ENCODE peak calls at places on chromosomes 11 and 22, in seven cellular contexts. K, P, Y, Q, F, S and V are unnamed samples. For H3K4me1, the result is how much of the 10 kb centered on the place peaks cover.

GRCh38 chr22:17576475-17576874 is 13.2 kb downstream of the SLC25A18 start:
- DNase-seq in Q (no peak), Y (no peak), P (peak), K (no peak), S (no peak), F (no peak), V (no peak)

GRCh38 chr11:18769802-18770456 is 21.7 kb downstream of the PTPN5 start:
- DNase-seq in Y (no peak), S (no peak), F (no peak), K (no peak), Q (no peak), P (no peak), V (no peak)

GRCh38 chr11:30895046-30895445 is 308.9 kb upstream of the MPPED2 start:
- DNase-seq in Q (no peak), F (no peak), P (no peak), S (no peak), Y (no peak), K (no peak), V (no peak)

GRCh38 chr11:28673687-28674431 is 565.7 kb downstream of the METTL15 start:
- DNase-seq in Q (no peak), F (no peak), S (no peak), K (no peak), Y (no peak), P (peak), V (no peak)

GRCh38 chr11:102361100-102362021 is 14.3 kb downstream of the BIRC2 start:
- DNase-seq in Q (no peak), F (no peak), K (no peak), Y (no peak), S (no peak), P (no peak), V (no peak)

GRCh38 chr22:26740253-26740652 is 82.9 kb downstream of the MIAT start:
- DNase-seq in S (peak), P (no peak), F (no peak), Q (no peak), K (no peak), Y (no peak), V (no peak)

GRCh38 chr11:58829736-58830135 is 14.8 kb downstream of the GLYATL2 start:
- DNase-seq in S (no peak), P (peak), K (no peak), Q (no peak), Y (no peak), F (no peak), V (no peak)

GRCh38 chr22:37157516-37158289 is 8.0 kb upstream of the IL2RB start:
- DNase-seq in Q (no peak), K (no peak), S (no peak), Y (peak), P (peak), F (no peak), V (no peak)

GRCh38 chr11:87150936-87151335 is 113.2 kb downstream of the TMEM135 start:
- DNase-seq in P (peak), S (no peak), F (no peak), Y (no peak), Q (no peak), K (no peak), V (no peak)

GRCh38 chr11:3007404-3008010 is 15.4 kb upstream of the NAP1L4 start:
- DNase-seq in F (peak), K (no peak), S (no peak), Y (no peak), Q (no peak), P (no peak), V (no peak)

GRCh38 chr22:48738204-48738980 is 1089.3 kb downstream of the BRD1 start:
- DNase-seq in F (peak), P (no peak), Q (no peak), S (no peak), K (no peak), Y (peak), V (no peak)

GRCh38 chr11:60378359-60378758 is at the start of gene MS4A7:
- DNase-seq in K (peak), P (no peak), F (peak), S (no peak), Q (no peak), Y (peak), V (peak)

GRCh38 chr22:17946691-17947367 is 77.5 kb downstream of the MICAL3 start:
- DNase-seq in Q (no peak), P (no peak), F (no peak), K (no peak), Y (no peak), S (no peak), V (no peak)

GRCh38 chr11:67160045-67160444 is 41.0 kb downstream of the KDM2A start:
- DNase-seq in Q (no peak), S (peak), K (no peak), F (no peak), P (no peak), Y (no peak), V (no peak)

GRCh38 chr11:130519128-130519932 is 70.9 kb downstream of the ADAMTS15 start:
- DNase-seq in Q (no peak), S (no peak), P (no peak), F (no peak), Y (no peak), K (no peak), V (no peak)

GRCh38 chr11:59776210-59777066 is 21.3 kb downstream of the STX3 start:
- DNase-seq in Q (no peak), Y (no peak), F (no peak), P (peak), S (no peak), K (no peak), V (no peak)

GRCh38 chr22:37032535-37033460 is 13.3 kb downstream of the MPST start:
- DNase-seq in P (peak), Q (peak), S (no peak), F (peak), K (peak), Y (peak), V (peak)

GRCh38 chr22:32411388-32411787 is 659 bp downstream of the RTCB start:
- DNase-seq in S (peak), Q (no peak), P (peak), K (no peak), F (no peak), Y (no peak), V (no peak)

GRCh38 chr11:74720596-74721478 is 10.4 kb downstream of the CHRDL2 start:
- DNase-seq in Y (peak), K (no peak), P (peak), S (no peak), F (peak), Q (peak), V (no peak)

GRCh38 chr11:77253690-77254089 is 47.8 kb downstream of the GDPD4 start:
- DNase-seq in S (no peak), F (no peak), Q (no peak), P (no peak), Y (no peak), K (no peak), V (no peak)

GRCh38 chr11:32213223-32213622 is 122.3 kb downstream of the RCN1 start:
- DNase-seq in P (peak), S (no peak), F (no peak), K (no peak), Q (no peak), Y (no peak), V (no peak)

GRCh38 chr11:433111-433510 is 8.7 kb downstream of the ANO9 start:
- DNase-seq in Y (peak), F (no peak), K (no peak), P (no peak), S (no peak), Q (no peak), V (no peak)

GRCh38 chr11:111566324-111566723 is 25.8 kb downstream of the LAYN start:
- DNase-seq in Y (no peak), K (no peak), F (no peak), S (no peak), P (no peak), Q (no peak), V (no peak)

GRCh38 chr22:35430897-35431322 is 31.0 kb downstream of the MCM5 start:
- DNase-seq in F (peak), Y (peak), K (peak), Q (peak), P (peak), S (peak), V (peak)

GRCh38 chr11:111441443-111441842 is 62.4 kb upstream of the POU2AF1 start:
- DNase-seq in S (no peak), F (no peak), Y (no peak), P (peak), K (no peak), Q (peak), V (no peak)

GRCh38 chr11:119095066-119095880 is 6.4 kb downstream of the DPAGT1 start:
- DNase-seq in P (peak), Y (peak), S (peak), F (peak), K (peak), Q (peak), V (peak)

GRCh38 chr11:119092880-119093665 is 8.4 kb downstream of the HMBS start:
- DNase-seq in Y (peak), K (no peak), P (peak), F (no peak), Q (no peak), S (no peak), V (no peak)

GRCh38 chr11:119094816-119095065 is 6.9 kb downstream of the DPAGT1 start:
- DNase-seq in Y (peak), K (peak), F (peak), P (peak), S (peak), Q (peak), V (peak)

GRCh38 chr11:119093666-119093950 is 8.0 kb downstream of the DPAGT1 start:
- DNase-seq in Y (no peak), K (no peak), Q (no peak), F (no peak), S (no peak), P (no peak), V (no peak)

GRCh38 chr11:119093951-119094815 is 7.5 kb downstream of the DPAGT1 start:
- DNase-seq in Q (peak), Y (peak), K (no peak), S (peak), F (peak), P (peak), V (no peak)
- H3K4me1 ChIP-seq in Q (under half), Y (under half), K (under half), S (under half), F (under half), P (under half), V (under half)

DNA sequence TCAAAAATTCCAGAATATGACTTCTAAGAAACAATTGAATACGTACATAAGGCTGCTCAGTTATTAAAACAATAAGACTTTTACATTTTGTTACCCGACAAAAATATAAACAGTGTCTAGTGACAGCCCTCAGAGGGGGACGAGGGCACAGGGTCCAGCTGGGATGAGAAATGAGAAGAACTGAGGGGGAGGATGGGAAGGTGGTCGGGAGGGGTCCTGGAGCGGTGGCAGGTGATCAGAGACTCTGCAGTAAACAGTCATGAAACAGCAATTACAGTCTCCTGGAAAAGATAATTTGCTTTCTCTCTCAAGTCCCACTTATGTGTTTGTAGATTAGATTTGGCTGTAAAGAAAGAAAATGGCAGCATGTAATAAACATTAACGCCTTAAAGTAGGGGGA is 56.0 kb downstream of the PACSIN2 start:
- DNase-seq in Y (no peak), F (no peak), Q (no peak), P (no peak), S (no peak), K (no peak), V (no peak)
- H3K4me1 ChIP-seq in Y (under half), F (half or more), Q (under half), P (under half), S (under half), K (half or more), V (under half)

GRCh38 chr11:126347751-126348628 is 7.5 kb upstream of the ST3GAL4 start:
- DNase-seq in P (no peak), Y (peak), S (no peak), K (no peak), F (no peak), Q (no peak), V (no peak)

GRCh38 chr11:126345283-126345682 is 10.2 kb upstream of the ST3GAL4 start:
- DNase-seq in K (no peak), F (no peak), P (no peak), S (no peak), Y (peak), Q (no peak), V (no peak)

GRCh38 chr11:126344291-126344970 is 11.1 kb upstream of the ST3GAL4 start:
- DNase-seq in F (no peak), S (no peak), P (no peak), Q (no peak), Y (peak), K (no peak), V (no peak)

GRCh38 chr11:126346586-126346940 is 8.9 kb upstream of the ST3GAL4 start:
- DNase-seq in F (no peak), Q (no peak), K (no peak), P (no peak), Y (no peak), S (no peak), V (no peak)

DNA sequence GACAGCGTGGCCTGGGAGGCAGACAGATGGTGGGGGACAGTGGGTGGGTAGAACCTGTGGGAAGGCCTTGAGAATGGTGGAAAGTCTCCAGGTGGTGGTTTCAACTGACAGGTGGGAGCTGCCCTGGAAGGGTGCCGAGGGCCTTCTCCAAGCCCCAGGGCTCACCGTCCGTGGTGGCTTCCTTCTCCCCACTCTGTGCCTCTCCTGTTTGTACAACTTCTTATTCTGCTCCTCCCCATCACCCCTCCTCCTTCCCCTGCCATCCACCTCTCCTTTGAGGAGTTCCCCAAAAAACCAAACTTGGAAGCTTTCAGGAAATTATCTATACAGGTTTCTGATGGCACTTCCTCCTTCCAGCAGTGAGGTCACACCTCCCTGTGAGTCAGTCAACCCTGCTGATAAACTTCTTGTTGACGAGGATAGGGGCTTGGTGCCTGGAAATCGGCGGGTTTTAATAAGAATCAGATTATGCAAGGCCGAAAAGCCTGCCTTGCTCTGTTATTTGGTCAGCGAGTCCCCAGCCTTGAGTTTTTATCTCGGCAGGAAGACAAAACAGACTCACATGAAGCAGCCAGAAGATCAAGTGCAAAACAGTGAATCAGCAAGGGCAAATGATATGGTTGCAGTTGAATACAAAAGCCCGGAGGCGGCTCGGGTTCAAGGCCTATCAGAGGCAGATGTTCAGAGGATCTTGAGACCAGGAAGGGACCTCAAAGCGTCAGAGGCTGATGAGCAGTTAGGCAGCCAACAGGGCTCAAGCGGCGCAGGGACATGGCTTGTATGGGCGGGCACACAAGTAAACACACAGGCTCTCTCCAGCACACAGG is 9.5 kb upstream of the ST3GAL4 start:
- DNase-seq in K (no peak), F (no peak), Y (peak), Q (peak), P (peak), S (no peak), V (no peak)
- H3K4me1 ChIP-seq in K (under half), F (under half), Y (under half), Q (under half), P (under half), S (under half), V (under half)

GRCh38 chr11:62456630-62457029 is 37.8 kb downstream of the SCGB1A1 start:
- DNase-seq in Q (no peak), F (no peak), P (no peak), K (no peak), Y (no peak), S (no peak), V (no peak)
- H3K4me1 ChIP-seq in Q (under half), F (under half), P (under half), K (under half), Y (under half), S (under half), V (under half)

GRCh38 chr11:8717544-8717875 is 34.9 kb downstream of the RPL27A start:
- DNase-seq in S (no peak), F (no peak), Y (no peak), P (no peak), K (no peak), Q (no peak), V (no peak)
- H3K4me1 ChIP-seq in S (under half), F (half or more), Y (half or more), P (half or more), K (half or more), Q (under half), V (half or more)

GRCh38 chr11:110297726-110298297 is 1.4 kb upstream of the RDX start:
- DNase-seq in S (no peak), F (no peak), K (no peak), Q (no peak), P (no peak), Y (no peak), V (no peak)
- H3K4me1 ChIP-seq in S (under half), F (under half), K (under half), Q (under half), P (under half), Y (under half), V (under half)

GRCh38 chr11:12692238-12693074 is 18.2 kb downstream of the TEAD1 start:
- DNase-seq in S (peak), F (peak), K (peak), P (peak), Q (peak), Y (peak), V (peak)

GRCh38 chr11:12695221-12695794 is 21.1 kb downstream of the TEAD1 start:
- DNase-seq in Q (no peak), K (no peak), S (no peak), Y (no peak), P (no peak), F (no peak), V (no peak)

GRCh38 chr11:12693075-12693473 is 18.9 kb downstream of the TEAD1 start:
- DNase-seq in Q (peak), Y (peak), F (no peak), K (no peak), S (no peak), P (peak), V (no peak)

GRCh38 chr11:12694182-12694531 is 19.9 kb downstream of the TEAD1 start:
- DNase-seq in S (no peak), P (no peak), Y (peak), K (no peak), Q (no peak), F (no peak), V (no peak)

DNA sequence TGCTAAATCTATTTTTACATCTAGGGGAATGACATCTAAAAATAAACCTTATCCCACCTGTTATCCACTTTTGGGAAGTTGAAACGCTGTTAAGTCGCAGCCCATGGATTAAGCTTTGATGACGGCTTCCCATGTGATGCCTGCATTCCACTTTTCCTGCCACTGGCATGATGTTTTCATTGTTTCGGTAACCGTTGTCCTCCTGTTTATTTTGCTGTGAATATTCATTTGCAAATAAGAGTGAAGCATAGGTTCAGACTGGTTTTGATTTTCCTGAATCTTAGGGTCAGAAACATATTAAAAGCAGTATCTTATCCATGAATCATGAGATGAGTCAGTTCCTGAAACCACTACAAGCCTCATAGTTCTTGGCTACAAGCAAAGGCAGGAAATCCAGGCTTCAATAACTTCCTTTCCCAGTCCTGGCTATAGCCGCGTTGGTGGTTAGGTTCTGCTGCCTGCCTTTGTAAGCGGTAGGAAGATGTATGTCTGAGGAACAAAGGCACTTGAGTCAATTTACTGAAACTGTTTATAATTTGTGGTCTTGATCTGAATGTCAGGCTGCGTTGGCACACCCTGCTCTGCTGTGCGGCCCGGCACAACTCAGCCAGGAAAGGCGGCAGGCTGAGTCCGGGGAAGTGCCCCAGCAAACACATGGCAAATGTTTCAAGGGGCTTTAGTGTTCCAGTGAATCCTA is 19.4 kb downstream of the TEAD1 start:
- DNase-seq in K (peak), Y (peak), P (peak), Q (peak), S (no peak), F (peak), V (peak)
- H3K4me1 ChIP-seq in K (half or more), Y (under half), P (under half), Q (under half), S (half or more), F (under half), V (half or more)

GRCh38 chr11:41872458-41872857 is 413.0 kb upstream of the LRRC4C start:
- DNase-seq in K (no peak), Q (no peak), P (no peak), F (no peak), S (no peak), Y (no peak), V (no peak)

GRCh38 chr11:41879186-41879738 is 419.8 kb upstream of the LRRC4C start:
- DNase-seq in Q (no peak), P (peak), F (no peak), K (no peak), S (no peak), Y (no peak), V (no peak)

GRCh38 chr11:41878158-41878557 is 418.7 kb upstream of the LRRC4C start:
- DNase-seq in P (peak), Y (no peak), S (no peak), F (no peak), Q (no peak), K (no peak), V (no peak)
- H3K4me1 ChIP-seq in P (under half), Y (under half), S (under half), F (under half), Q (under half), K (under half), V (under half)

DNA sequence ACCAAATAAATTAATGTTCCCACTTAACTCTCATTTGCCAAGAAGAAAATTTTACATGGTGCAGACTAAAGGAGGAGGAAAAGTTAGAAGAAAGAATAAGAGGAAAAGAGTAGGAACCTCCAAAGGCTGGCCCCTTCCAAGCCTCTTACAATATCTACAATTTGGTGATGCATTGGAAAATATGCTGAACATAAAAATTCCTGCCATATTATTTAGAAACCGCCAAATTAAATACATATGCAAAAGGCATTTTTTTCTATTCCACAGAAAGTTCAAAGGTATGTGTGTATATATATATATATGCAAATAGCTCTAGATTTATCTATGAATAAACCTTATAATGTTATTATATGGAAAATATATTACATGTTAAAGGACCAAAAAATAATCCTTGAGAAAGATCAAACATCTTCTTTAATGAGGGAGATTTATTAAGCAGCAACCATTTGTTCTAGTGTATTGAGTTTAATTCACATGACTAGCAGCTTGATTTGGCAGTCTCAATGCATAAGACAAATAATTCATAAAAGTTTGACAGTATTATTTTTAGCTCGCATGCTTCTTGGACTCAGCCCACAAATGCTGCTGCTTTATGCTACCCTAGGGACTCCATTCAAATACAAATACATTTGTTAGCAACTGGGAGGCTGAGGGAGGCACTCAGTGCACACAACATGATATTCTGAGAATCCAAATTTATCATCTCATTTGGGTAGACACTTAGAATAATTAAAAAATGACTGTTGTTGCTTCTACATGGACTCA is 184.9 kb downstream of the SBF2 start:
- DNase-seq in Y (no peak), K (no peak), S (no peak), F (no peak), Q (peak), P (peak), V (peak)
- H3K4me1 ChIP-seq in Y (under half), K (under half), S (under half), F (under half), Q (under half), P (under half), V (under half)

GRCh38 chr22:21939392-21940319 is 13.0 kb downstream of the PPM1F start:
- DNase-seq in F (no peak), Y (peak), K (no peak), S (no peak), P (no peak), Q (no peak), V (no peak)
- H3K4me1 ChIP-seq in F (half or more), Y (under half), K (half or more), S (under half), P (under half), Q (under half), V (half or more)